ENCODE peak calls at places on chromosomes 1 and 21, in eight cellular contexts. O is CD8-positive, alpha-beta T cell; A is gastrocnemius medialis; X is stomach; L is suprapubic skin; D is ovary; M is NT2/D1; E is neuronal stem cell. R is an unnamed sample. For H3K27me3, the result is how much of the 10 kb centered on the place peaks cover.

GRCh38 chr1:93304716-93305138 is 41.0 kb upstream of the DR1 start:
- DNase-seq in L (no peak), M (peak), A (peak), X (peak), O (peak), E (peak), D (peak), R (peak)

GRCh38 chr1:93594603-93594880 is 87.1 kb downstream of the BCAR3 start:
- DNase-seq in O (no peak), X (no peak), M (no peak), A (no peak), E (no peak), D (no peak), L (no peak), R (no peak)

GRCh38 chr1:195617157-195617556 is 991.1 kb downstream of the KCNT2 start:
- DNase-seq in O (no peak), E (peak), A (no peak), M (no peak), D (no peak), X (no peak), L (no peak), R (no peak)

GRCh38 chr1:235180916-235181315 is 19.9 kb upstream of the RBM34 start:
- DNase-seq in E (no peak), D (no peak), L (no peak), M (no peak), A (no peak), X (no peak), O (no peak), R (no peak)

GRCh38 chr1:69702085-69702484 is 134.4 kb downstream of the LRRC7 start:
- DNase-seq in M (no peak), L (no peak), D (no peak), E (no peak), O (no peak), A (no peak), X (no peak), R (no peak)

GRCh38 chr1:7536891-7537591 is 234.1 kb upstream of the VAMP3 start:
- DNase-seq in X (no peak), O (no peak), M (no peak), E (no peak), A (no peak), D (no peak), L (no peak), R (no peak)

GRCh38 chr21:32004281-32004680 is 131.5 kb downstream of the HUNK start:
- DNase-seq in M (no peak), O (no peak), A (no peak), E (no peak), D (no peak), X (no peak), L (no peak), R (no peak)

GRCh38 chr1:52444465-52444864 is 40.1 kb downstream of the PRPF38A start:
- DNase-seq in E (no peak), O (no peak), L (no peak), D (no peak), X (no peak), A (no peak), M (no peak), R (no peak)

GRCh38 chr21:42247716-42248115 is 28.8 kb downstream of the ABCG1 start:
- DNase-seq in O (no peak), A (no peak), D (no peak), E (no peak), M (no peak), X (no peak), L (no peak), R (no peak)

GRCh38 chr21:42756580-42757250 is 103.3 kb downstream of the PDE9A start:
- DNase-seq in A (no peak), X (no peak), L (no peak), M (no peak), D (no peak), E (no peak), O (no peak), R (no peak)

GRCh38 chr1:219834247-219834917 is 94.0 kb downstream of the SLC30A10 start:
- DNase-seq in D (no peak), X (no peak), E (no peak), A (no peak), M (peak), O (no peak), L (no peak), R (no peak)
- H3K27me3 ChIP-seq in D (under half), X (under half), E (under half), A (under half), M (under half), O (under half), L (under half), R (under half)

DNA sequence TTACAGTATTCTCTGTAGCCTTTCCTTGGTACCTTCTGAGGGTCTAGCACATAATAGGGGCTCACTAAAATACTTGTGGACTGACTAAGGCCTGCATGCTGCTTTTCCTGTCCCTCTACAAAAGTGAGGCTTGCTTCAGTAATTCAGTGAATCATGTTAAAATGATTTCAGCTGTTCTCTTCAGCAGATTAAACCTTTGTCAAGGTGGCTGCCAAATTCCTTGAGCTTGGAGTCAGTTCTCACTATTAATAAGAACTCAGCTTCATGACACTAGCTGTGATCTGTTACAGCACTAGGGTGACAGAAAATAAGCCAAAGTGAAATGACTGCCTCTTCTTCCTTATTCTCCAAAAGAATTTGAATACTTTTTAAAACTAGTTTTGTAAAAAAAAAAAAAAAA is 128.8 kb downstream of the KCNN3 start:
- DNase-seq in A (no peak), E (no peak), M (no peak), L (no peak), O (no peak), X (no peak), D (no peak), R (no peak)
- H3K27me3 ChIP-seq in A (under half), E (under half), M (under half), L (under half), O (under half), X (under half), D (under half), R (under half)

DNA sequence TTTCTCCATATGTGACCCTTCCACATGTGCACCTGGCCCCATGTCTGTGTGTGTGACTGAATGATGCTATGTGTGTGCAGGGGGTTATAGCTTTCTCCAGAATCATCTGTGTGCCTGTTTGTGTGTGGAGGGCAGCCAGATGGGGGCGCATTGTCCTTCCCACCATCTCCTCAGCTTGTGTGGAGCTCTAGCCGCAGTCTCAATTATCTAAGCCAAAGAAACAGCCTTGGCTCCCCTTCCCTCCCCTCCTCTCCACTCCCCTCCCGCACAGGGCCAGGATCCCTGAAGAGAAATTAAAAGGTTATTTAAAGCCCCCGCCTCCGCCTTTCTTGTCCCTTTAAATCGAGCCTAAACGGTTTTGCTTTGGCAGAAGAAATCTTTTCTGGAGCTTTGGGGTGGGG is 1.8 kb upstream of the DMBX1 start:
- DNase-seq in X (no peak), A (no peak), L (no peak), O (no peak), M (peak), D (no peak), E (no peak), R (peak)
- H3K27me3 ChIP-seq in X (under half), A (half or more), L (half or more), O (under half), M (half or more), D (under half), E (half or more), R (half or more)

GRCh38 chr1:20410555-20410954 is 75.5 kb downstream of the CAMK2N1 start:
- DNase-seq in M (no peak), A (no peak), E (no peak), O (no peak), L (peak), X (no peak), D (no peak), R (no peak)

GRCh38 chr1:20409971-20410370 is 76.0 kb downstream of the CAMK2N1 start:
- DNase-seq in E (no peak), X (no peak), O (no peak), M (no peak), A (no peak), L (peak), D (no peak), R (no peak)

GRCh38 chr1:20411196-20411980 is 74.6 kb downstream of the CAMK2N1 start:
- DNase-seq in L (peak), A (no peak), O (no peak), X (no peak), E (no peak), D (no peak), M (no peak), R (no peak)

GRCh38 chr1:20405893-20406604 is 80.0 kb downstream of the CAMK2N1 start:
- DNase-seq in D (no peak), O (no peak), X (no peak), L (peak), E (no peak), M (no peak), A (no peak), R (no peak)

GRCh38 chr1:20409017-20409416 is 77.0 kb downstream of the CAMK2N1 start:
- DNase-seq in E (no peak), M (no peak), A (no peak), D (no peak), O (no peak), X (no peak), L (no peak), R (no peak)
- H3K27me3 ChIP-seq in E (under half), M (under half), A (under half), D (under half), O (under half), X (under half), L (under half), R (under half)

GRCh38 chr1:47998396-47998990 is 1.3 kb upstream of the TRABD2B start:
- DNase-seq in D (no peak), L (no peak), A (no peak), O (no peak), E (no peak), X (no peak), M (no peak), R (no peak)

GRCh38 chr1:47996060-47996405 is 1.2 kb downstream of the TRABD2B start:
- DNase-seq in E (no peak), M (no peak), X (no peak), D (no peak), L (no peak), O (no peak), A (no peak), R (no peak)

GRCh38 chr1:47997289-47998200 is at the start of gene TRABD2B:
- DNase-seq in L (peak), D (peak), M (peak), E (peak), A (peak), O (peak), X (peak), R (peak)

GRCh38 chr1:47995306-47996050 is 1.7 kb downstream of the TRABD2B start:
- DNase-seq in O (no peak), X (no peak), A (no peak), D (no peak), E (no peak), M (no peak), L (no peak), R (no peak)

DNA sequence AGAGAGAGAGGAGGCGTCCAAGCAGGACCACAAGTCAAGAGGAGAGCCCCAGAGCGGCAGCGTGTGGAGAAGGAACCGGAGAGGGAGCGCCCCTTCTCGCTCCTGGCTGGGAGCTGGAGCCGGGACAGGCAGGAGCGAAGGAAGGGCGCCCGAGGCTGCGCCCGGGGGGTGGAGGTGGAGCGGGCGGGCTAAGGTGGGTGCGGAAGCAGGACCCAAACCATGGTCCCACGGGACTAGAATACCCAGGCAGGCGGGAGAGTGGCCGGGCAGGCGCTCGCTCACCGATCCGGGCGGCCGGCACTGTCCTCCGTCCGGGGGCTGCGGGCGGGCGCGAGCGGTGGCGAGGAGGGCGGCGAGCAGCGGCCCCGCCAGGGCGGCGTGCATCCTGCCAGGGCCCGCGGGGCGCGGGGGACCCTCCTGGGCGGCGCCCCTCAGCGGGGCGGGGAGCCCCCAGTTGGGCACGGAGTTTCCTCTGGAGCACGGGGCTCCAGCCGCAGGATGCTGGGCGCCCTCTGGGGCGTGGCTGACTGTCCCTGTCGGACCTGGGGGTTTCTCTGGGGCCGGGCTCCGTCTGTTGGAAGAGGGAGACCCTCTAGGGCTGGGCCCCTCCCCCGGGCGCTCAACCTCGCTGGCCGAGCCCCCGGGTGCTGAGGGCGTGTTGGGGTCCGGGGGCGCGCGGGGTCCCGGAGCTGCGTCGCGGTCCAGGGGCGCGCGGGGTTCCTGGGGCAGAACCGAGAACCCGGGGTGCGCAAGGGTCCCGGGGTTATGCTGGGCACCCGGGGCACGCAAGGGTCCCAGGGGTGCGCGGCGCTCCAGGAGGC is 569 bp downstream of the TRABD2B start:
- DNase-seq in O (no peak), D (peak), A (no peak), X (no peak), E (no peak), M (no peak), L (no peak), R (no peak)
- H3K27me3 ChIP-seq in O (under half), D (under half), A (under half), X (under half), E (under half), M (under half), L (under half), R (under half)

R was measured in Peyer's patch.